ENCODE peak calls at places on chromosome 13, in seven cellular contexts. H is ovary, D is dorsolateral prefrontal cortex, Z is transverse colon, C is A549, E is spleen, Q is IMR-90. P is an unnamed sample.

GRCh38 chr13:24921881-24922280 is 157.9 kb downstream of the RNF17 start:
- DNase-seq in H (no peak), D (no peak), Z (no peak), C (no peak), E (no peak), Q (no peak), P (no peak)

GRCh38 chr13:40786568-40786996 is 2.8 kb upstream of the SLC25A15 start:
- DNase-seq in H (no peak), D (no peak), Z (no peak), C (no peak), E (no peak), Q (peak; percentile 61), P (no peak)

GRCh38 chr13:95256086-95256485 is 45.2 kb downstream of the ABCC4 start:
- DNase-seq in H (no peak), D (no peak), Z (no peak), C (peak; percentile 87), E (no peak), Q (peak; percentile 97), P (no peak)

GRCh38 chr13:28324181-28324789 is 170.6 kb downstream of the FLT1 start:
- DNase-seq in H (no peak), D (peak; percentile 48), Z (peak; percentile 55), C (peak; percentile 56), E (no peak), Q (peak; percentile 73), P (no peak)

GRCh38 chr13:93652942-93653341 is 426.3 kb downstream of the GPC6 start:
- DNase-seq in H (no peak), D (no peak), Z (no peak), C (no peak), E (no peak), Q (no peak), P (no peak)

GRCh38 chr13:95552208-95552538 is 347 bp upstream of the CLDN10 start:
- DNase-seq in H (no peak), D (no peak), Z (no peak), C (no peak), E (no peak), Q (no peak), P (no peak)

GRCh38 chr13:93767231-93767916 is 540.8 kb downstream of the GPC6 start:
- DNase-seq in H (no peak), D (no peak), Z (no peak), C (no peak), E (no peak), Q (peak; percentile 42), P (no peak)

GRCh38 chr13:112250788-112251445 is 125.2 kb upstream of the SPACA7 start:
- DNase-seq in H (no peak), D (no peak), Z (no peak), C (no peak), E (peak; percentile 44), Q (no peak), P (no peak)

GRCh38 chr13:34764246-34764645 is 177.8 kb upstream of the NBEA start:
- DNase-seq in H (no peak), D (no peak), Z (no peak), C (no peak), E (no peak), Q (no peak), P (no peak)

GRCh38 chr13:83121904-83122303 is 760.4 kb downstream of the SLITRK1 start:
- DNase-seq in H (no peak), D (no peak), Z (no peak), C (no peak), E (no peak), Q (peak; percentile 36), P (no peak)

GRCh38 chr13:101026736-101027398 is 352.3 kb upstream of the TMTC4 start:
- DNase-seq in H (no peak), D (no peak), Z (no peak), C (no peak), E (no peak), Q (no peak), P (no peak)

GRCh38 chr13:100398360-100398759 is 190.2 kb downstream of the GGACT start:
- DNase-seq in H (no peak), D (no peak), Z (no peak), C (no peak), E (no peak), Q (no peak), P (no peak)

GRCh38 chr13:47897411-47898050 is 103.5 kb downstream of the SUCLA2 start:
- DNase-seq in H (no peak), D (no peak), Z (no peak), C (no peak), E (no peak), Q (peak; percentile 36), P (no peak)

GRCh38 chr13:110702591-110703526 is 3.1 kb downstream of the CARS2 start:
- DNase-seq in H (no peak), D (no peak), Z (no peak), C (no peak), E (peak; percentile 74), Q (peak; percentile 62), P (no peak)

GRCh38 chr13:72782717-72783116 is 784 bp downstream of the PIBF1 start:
- DNase-seq in H (no peak), D (no peak), Z (no peak), C (peak; percentile 19), E (no peak), Q (peak; percentile 10), P (no peak)

GRCh38 chr13:39684531-39685137 is 29.2 kb downstream of the COG6 start:
- DNase-seq in H (no peak), D (no peak), Z (no peak), C (peak; percentile 28), E (no peak), Q (peak; percentile 65), P (no peak)
- TF ChIP-seq CTCF in H (peak; percentile 32), D (peak; percentile 71), Z (peak; percentile 42), C (peak; percentile 34), E (no peak), Q (peak; percentile 49), P (peak; percentile 4)

DNA sequence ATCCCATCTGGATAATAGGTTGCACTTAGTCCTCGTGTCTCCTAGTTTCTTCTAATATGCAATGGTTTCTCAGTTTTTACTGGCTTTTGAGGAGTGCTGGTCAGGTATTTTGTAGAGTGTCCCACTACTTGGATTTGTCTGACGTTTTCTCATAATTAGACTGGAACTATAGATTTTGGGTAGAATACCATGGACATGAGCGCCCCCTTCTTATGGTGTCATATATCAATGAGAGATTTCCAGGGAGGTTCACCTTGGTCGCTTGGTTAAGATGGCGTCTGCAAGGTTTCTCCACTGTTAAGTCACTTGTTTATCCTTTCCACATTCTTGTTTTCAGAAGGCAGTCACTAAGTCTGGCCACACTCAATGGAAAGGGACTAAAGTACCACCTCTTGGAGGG is 6.7 kb downstream of the SOHLH2 start:
- DNase-seq in H (no peak), D (no peak), Z (no peak), C (no peak), E (no peak), Q (no peak), P (no peak)
- TF ChIP-seq CTCF in H (no peak), D (no peak), Z (no peak), C (no peak), E (no peak), Q (peak; percentile 1), P (no peak)

DNA sequence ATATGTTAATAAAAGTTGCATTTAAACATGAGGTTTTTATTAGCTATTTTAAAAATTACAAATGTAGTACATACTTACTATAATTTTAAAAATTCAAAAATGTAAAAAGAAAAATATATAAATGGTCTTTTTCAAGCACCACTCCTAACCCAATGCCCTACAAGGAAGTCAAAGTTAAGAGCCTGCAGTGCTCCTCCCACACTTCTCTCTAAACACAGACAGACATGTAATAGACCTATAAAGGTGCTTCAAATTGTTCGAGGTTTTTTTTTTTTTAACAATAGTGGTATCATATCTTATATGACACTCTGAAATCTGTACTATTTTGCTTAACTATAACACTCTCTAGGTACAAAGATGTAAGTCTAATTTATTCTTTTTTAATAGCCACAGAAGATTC is 25.4 kb downstream of the VWA8 start:
- DNase-seq in H (no peak), D (no peak), Z (no peak), C (no peak), E (no peak), Q (no peak), P (no peak)
- TF ChIP-seq CTCF in H (no peak), D (no peak), Z (no peak), C (no peak), E (no peak), Q (no peak), P (no peak)

DNA sequence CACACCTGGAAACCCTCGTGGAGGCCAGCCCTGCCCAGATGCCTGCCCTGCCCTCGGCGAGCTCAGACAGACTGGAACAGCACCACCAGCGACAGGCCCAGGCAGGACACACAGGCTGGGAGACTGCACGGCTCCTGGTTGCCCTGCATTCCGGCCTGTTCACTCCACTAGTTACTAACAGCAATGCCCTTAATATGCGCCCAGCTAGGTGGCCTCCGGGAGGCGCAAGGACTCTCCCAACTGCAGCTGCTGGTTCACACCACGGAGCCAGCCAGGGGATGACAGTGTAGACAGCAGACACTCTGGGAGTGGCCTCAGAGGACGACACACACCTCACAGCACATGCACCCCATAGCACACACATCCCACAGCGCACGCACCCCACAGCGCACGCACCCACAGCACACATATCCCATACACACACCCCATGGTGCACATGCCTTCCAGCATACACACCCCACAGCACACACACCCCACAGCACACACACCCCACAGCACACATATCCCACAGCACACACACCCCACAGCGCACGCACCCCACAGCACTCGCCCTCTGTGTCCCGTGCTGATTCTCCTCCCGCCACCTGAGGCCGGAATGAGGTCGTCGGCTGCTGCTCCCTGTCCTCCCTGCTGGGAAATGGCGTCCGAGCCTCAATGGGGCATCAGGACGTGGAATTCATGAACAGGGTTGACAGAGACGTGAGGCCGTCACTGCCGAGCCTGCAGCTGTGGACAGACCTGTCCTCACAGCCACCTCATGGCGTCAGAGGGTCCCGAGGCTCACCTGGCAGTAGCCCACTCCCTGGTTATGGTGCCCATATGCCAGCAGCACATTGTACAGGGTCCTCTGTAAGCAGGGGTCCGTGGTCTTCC is 13.6 kb downstream of the GRTP1 start:
- DNase-seq in H (no peak), D (no peak), Z (no peak), C (peak; percentile 13), E (peak; percentile 46), Q (no peak), P (no peak)
- TF ChIP-seq CTCF in H (no peak), D (no peak), Z (no peak), C (no peak), E (no peak), Q (no peak), P (no peak)

GRCh38 chr13:98843482-98843877 is 91.0 kb upstream of the SLC15A1 start:
- DNase-seq in H (no peak), D (no peak), Z (no peak), C (no peak), E (no peak), Q (no peak), P (no peak)
- TF ChIP-seq CTCF in H (no peak), D (no peak), Z (no peak), C (no peak), E (no peak), Q (no peak), P (no peak)

P was measured in AG09319.